ENCODE peak calls at places on chromosomes 12 and 14, in six cellular contexts. R is HepG2; Z is SK-N-SH; X is A549; G is breast epithelium; V is CD8-positive, alpha-beta T cell. H is an unnamed sample.

GRCh38 chr12:23585782-23586163 is 363.7 kb downstream of the SOX5 start:
- DNase-seq in R (no peak), G (no peak), Z (no peak), X (no peak), V (no peak), H (no peak)

GRCh38 chr12:72338437-72338836 is 66.3 kb downstream of the TRHDE start:
- DNase-seq in Z (no peak), V (no peak), X (no peak), R (no peak), G (no peak), H (no peak)

GRCh38 chr14:38210587-38211257 is 3.0 kb downstream of the SSTR1 start:
- DNase-seq in R (no peak), X (no peak), V (no peak), G (no peak), Z (no peak), H (no peak)

GRCh38 chr12:22437031-22437806 is 102.7 kb upstream of the ST8SIA1 start:
- DNase-seq in V (no peak), R (no peak), X (no peak), Z (no peak), G (peak), H (no peak)

GRCh38 chr12:99043319-99043914 is 398.3 kb downstream of the APAF1 start:
- DNase-seq in X (peak), Z (peak), G (no peak), R (peak), V (no peak), H (peak)

GRCh38 chr12:122137681-122138080 is 36.3 kb downstream of the IL31 start:
- DNase-seq in Z (no peak), V (no peak), G (peak), X (no peak), R (no peak), H (peak)

GRCh38 chr12:34393086-34393820 is 371.0 kb downstream of the ALG10 start:
- DNase-seq in Z (no peak), V (no peak), X (no peak), G (no peak), R (no peak), H (no peak)

GRCh38 chr12:122449317-122449716 is 26.8 kb upstream of the CLIP1 start:
- DNase-seq in R (peak), Z (no peak), V (no peak), G (no peak), X (no peak), H (no peak)

GRCh38 chr14:54565236-54566151 is 1.4 kb upstream of the SAMD4A start:
- DNase-seq in G (peak), Z (peak), V (peak), R (peak), X (peak), H (peak)

GRCh38 chr14:54567634-54568561 is 970 bp downstream of the SAMD4A start:
- DNase-seq in Z (peak), X (no peak), R (peak), V (peak), G (peak), H (peak)

GRCh38 chr14:54567224-54567633 is 301 bp downstream of the SAMD4A start:
- DNase-seq in G (peak), V (no peak), R (no peak), Z (peak), X (no peak), H (no peak)

GRCh38 chr14:54566152-54566409 is 847 bp upstream of the SAMD4A start:
- DNase-seq in G (no peak), R (no peak), Z (no peak), X (no peak), V (no peak), H (no peak)

GRCh38 chr14:54566410-54567223 is at the start of gene SAMD4A:
- DNase-seq in G (peak), Z (peak), X (peak), V (peak), R (peak), H (peak)
- TF ChIP-seq CTCF in G (no peak), Z (peak), X (peak), V (no peak), R (no peak), H (peak)

GRCh38 chr12:6613015-6613775 is 6.0 kb upstream of the CHD4 start:
- DNase-seq in Z (peak), G (peak), X (no peak), V (no peak), R (peak), H (peak)

GRCh38 chr12:6614513-6615177 is 7.5 kb upstream of the CHD4 start:
- DNase-seq in V (no peak), G (no peak), X (peak), Z (no peak), R (no peak), H (no peak)

GRCh38 chr12:6612652-6613014 is 5.5 kb upstream of the CHD4 start:
- DNase-seq in G (no peak), V (no peak), X (no peak), Z (no peak), R (no peak), H (no peak)

GRCh38 chr12:6612247-6612646 is 5.1 kb upstream of the CHD4 start:
- DNase-seq in R (no peak), V (no peak), Z (no peak), G (no peak), X (no peak), H (peak)

DNA sequence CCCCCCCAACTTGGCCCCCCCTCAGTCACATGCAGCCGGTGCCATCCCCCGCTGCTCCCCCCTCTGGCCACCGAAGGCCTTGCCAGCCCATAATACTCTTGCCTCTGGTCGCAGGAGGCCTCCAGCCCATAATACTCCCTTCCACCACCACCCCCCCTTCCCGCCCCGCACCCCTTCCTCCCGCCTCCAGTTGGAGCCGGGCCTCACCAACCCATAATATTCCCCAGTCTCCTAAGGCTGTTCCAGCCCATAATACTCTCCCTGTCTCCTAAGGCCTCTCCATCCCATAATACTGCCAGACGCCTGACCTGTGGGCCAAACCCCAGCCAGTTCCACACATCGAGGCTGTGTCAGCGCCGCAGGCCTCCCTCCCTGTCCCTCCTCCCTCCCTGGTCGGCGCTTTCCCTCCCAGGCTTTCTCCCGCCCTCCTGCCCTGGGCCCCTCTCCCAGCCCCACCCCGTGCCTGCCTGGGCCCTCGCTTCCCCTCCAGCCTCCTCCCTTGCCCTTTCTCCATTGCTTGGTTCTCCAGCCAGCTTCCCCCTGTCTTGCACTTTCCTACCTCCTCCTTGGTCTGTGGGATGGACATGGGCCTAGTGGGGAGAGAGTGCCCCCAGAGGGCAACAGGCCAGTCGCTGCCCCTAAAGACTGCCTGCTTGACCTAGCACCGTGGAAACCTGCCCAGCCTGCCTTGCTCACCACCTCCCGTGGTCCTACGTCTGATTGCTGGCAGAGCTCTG is 6.8 kb upstream of the CHD4 start:
- DNase-seq in R (peak), V (no peak), Z (peak), X (peak), G (peak), H (peak)
- H3K4me3 ChIP-seq in R (peak), V (no peak), Z (no peak), X (no peak), G (no peak), H (no peak)

GRCh38 chr14:104425171-104425681 is 154.3 kb upstream of the C14orf180 start:
- DNase-seq in G (no peak), X (no peak), Z (peak), V (no peak), R (no peak), H (no peak)
- TF ChIP-seq CTCF in G (no peak), X (no peak), Z (no peak), V (no peak), R (no peak), H (no peak)

GRCh38 chr14:69580009-69580577 is 5.4 kb upstream of the CCDC177 start:
- DNase-seq in G (no peak), V (no peak), X (peak), Z (peak), R (peak), H (peak)
- H3K4me3 ChIP-seq in G (no peak), V (no peak), X (no peak), Z (no peak), R (no peak), H (no peak)

DNA sequence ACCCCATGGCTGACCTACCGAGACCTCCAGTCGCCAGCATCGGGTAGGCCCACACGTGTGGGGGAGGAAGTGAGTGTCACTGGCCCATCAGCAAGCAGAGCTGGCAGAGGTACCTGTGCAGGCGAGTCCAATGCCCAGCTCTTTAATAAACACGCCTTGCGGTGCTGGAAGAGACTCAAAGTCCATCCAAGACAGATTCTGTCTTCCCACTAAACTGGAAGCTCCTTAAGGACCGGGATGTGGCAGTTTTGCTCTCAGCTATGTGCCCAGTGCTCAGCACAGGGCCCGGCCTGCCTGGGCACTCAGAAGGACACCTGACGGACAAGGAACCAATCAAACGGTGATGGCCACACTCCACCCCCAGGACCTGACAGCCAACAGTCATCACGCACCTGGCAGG is 65.0 kb downstream of the ITPK1 start:
- DNase-seq in G (no peak), Z (no peak), X (no peak), V (no peak), R (no peak), H (no peak)
- TF ChIP-seq CTCF in G (no peak), Z (no peak), X (no peak), V (no peak), R (no peak), H (no peak)

GRCh38 chr12:49200882-49201594 is 12.2 kb upstream of the TUBA1A start:
- DNase-seq in V (no peak), R (no peak), G (no peak), Z (peak), X (peak), H (no peak)
- H3K4me3 ChIP-seq in V (no peak), R (no peak), G (no peak), Z (peak), X (peak), H (no peak)

GRCh38 chr12:105085537-105085936 is 1.3 kb upstream of the ALDH1L2 start:
- DNase-seq in R (no peak), X (no peak), Z (no peak), V (no peak), G (no peak), H (no peak)

GRCh38 chr12:105084251-105085250 is at the start of gene ALDH1L2:
- DNase-seq in G (peak), R (peak), V (peak), Z (peak), X (peak), H (no peak)

GRCh38 chr12:105083041-105083440 is 1.2 kb downstream of the ALDH1L2 start:
- DNase-seq in R (no peak), G (no peak), Z (no peak), X (no peak), V (no peak), H (no peak)

GRCh38 chr12:105079011-105079570 is 5.2 kb downstream of the ALDH1L2 start:
- DNase-seq in X (no peak), Z (no peak), R (no peak), V (no peak), G (no peak), H (no peak)

GRCh38 chr12:105083551-105084105 is 630 bp downstream of the ALDH1L2 start:
- DNase-seq in V (no peak), R (no peak), G (peak), Z (peak), X (peak), H (no peak)
- TF ChIP-seq CTCF in V (no peak), R (no peak), G (no peak), Z (no peak), X (no peak), H (no peak)